ENCODE peak calls at places on chromosomes 3 and 15, in nine cellular contexts. One of them, this sample, is unnamed.

GRCh38 chr15:68404056-68404798 is 27.7 kb downstream of the ITGA11 start:
- DNase-seq in NT2/D1: no peak
- DNase-seq in epithelial cell of esophagus: no peak
- DNase-seq in dorsolateral prefrontal cortex: peak
- DNase-seq in psoas muscle: no peak
- DNase-seq in GM12864: no peak
- DNase-seq in colonic mucosa: no peak
- DNase-seq in choroid plexus epithelial cell: no peak
- DNase-seq in Jurkat, Clone E6-1: no peak
- DNase-seq in this sample: no peak

GRCh38 chr15:64507293-64507802 is 47.0 kb downstream of the ZNF609 start:
- DNase-seq in colonic mucosa: peak
- DNase-seq in choroid plexus epithelial cell: peak
- DNase-seq in epithelial cell of esophagus: peak
- DNase-seq in dorsolateral prefrontal cortex: peak
- DNase-seq in NT2/D1: no peak
- DNase-seq in GM12864: peak
- DNase-seq in Jurkat, Clone E6-1: peak
- DNase-seq in psoas muscle: peak
- DNase-seq in this sample: peak

GRCh38 chr3:198028718-198029117 is 68.7 kb downstream of the LMLN start:
- DNase-seq in colonic mucosa: no peak
- DNase-seq in NT2/D1: no peak
- DNase-seq in epithelial cell of esophagus: peak
- DNase-seq in dorsolateral prefrontal cortex: no peak
- DNase-seq in choroid plexus epithelial cell: peak
- DNase-seq in psoas muscle: no peak
- DNase-seq in GM12864: no peak
- DNase-seq in Jurkat, Clone E6-1: no peak
- DNase-seq in this sample: no peak

GRCh38 chr15:95826831-95827230 is 503.7 kb upstream of the NR2F2 start:
- DNase-seq in GM12864: no peak
- DNase-seq in colonic mucosa: no peak
- DNase-seq in NT2/D1: peak
- DNase-seq in Jurkat, Clone E6-1: no peak
- DNase-seq in psoas muscle: no peak
- DNase-seq in epithelial cell of esophagus: peak
- DNase-seq in choroid plexus epithelial cell: peak
- DNase-seq in dorsolateral prefrontal cortex: no peak
- DNase-seq in this sample: no peak

GRCh38 chr3:160180581-160181216 is 44.5 kb upstream of the C3orf80 start:
- DNase-seq in Jurkat, Clone E6-1: no peak
- DNase-seq in dorsolateral prefrontal cortex: no peak
- DNase-seq in choroid plexus epithelial cell: peak
- DNase-seq in NT2/D1: no peak
- DNase-seq in colonic mucosa: no peak
- DNase-seq in GM12864: no peak
- DNase-seq in epithelial cell of esophagus: no peak
- DNase-seq in psoas muscle: no peak
- DNase-seq in this sample: no peak

GRCh38 chr3:196994056-196994455 is 25.4 kb upstream of the PIGZ start:
- DNase-seq in GM12864: no peak
- DNase-seq in Jurkat, Clone E6-1: no peak
- DNase-seq in colonic mucosa: no peak
- DNase-seq in NT2/D1: no peak
- DNase-seq in psoas muscle: no peak
- DNase-seq in epithelial cell of esophagus: no peak
- DNase-seq in dorsolateral prefrontal cortex: no peak
- DNase-seq in choroid plexus epithelial cell: no peak
- DNase-seq in this sample: no peak

GRCh38 chr3:180563411-180563810 is 38.6 kb upstream of the TTC14 start:
- DNase-seq in psoas muscle: no peak
- DNase-seq in epithelial cell of esophagus: no peak
- DNase-seq in choroid plexus epithelial cell: no peak
- DNase-seq in Jurkat, Clone E6-1: no peak
- DNase-seq in NT2/D1: no peak
- DNase-seq in dorsolateral prefrontal cortex: no peak
- DNase-seq in GM12864: no peak
- DNase-seq in colonic mucosa: no peak
- DNase-seq in this sample: no peak

GRCh38 chr15:27564656-27565055 is 534.5 kb downstream of the OCA2 start:
- DNase-seq in psoas muscle: no peak
- DNase-seq in colonic mucosa: no peak
- DNase-seq in epithelial cell of esophagus: no peak
- DNase-seq in GM12864: no peak
- DNase-seq in Jurkat, Clone E6-1: no peak
- DNase-seq in dorsolateral prefrontal cortex: no peak
- DNase-seq in NT2/D1: no peak
- DNase-seq in choroid plexus epithelial cell: no peak
- DNase-seq in this sample: no peak

GRCh38 chr15:100769043-100769974 is 110.3 kb upstream of the ALDH1A3 start:
- DNase-seq in dorsolateral prefrontal cortex: peak
- DNase-seq in colonic mucosa: no peak
- DNase-seq in NT2/D1: no peak
- DNase-seq in GM12864: no peak
- DNase-seq in epithelial cell of esophagus: no peak
- DNase-seq in choroid plexus epithelial cell: no peak
- DNase-seq in Jurkat, Clone E6-1: no peak
- DNase-seq in psoas muscle: peak
- DNase-seq in this sample: no peak

GRCh38 chr3:13748500-13748899 is 131.4 kb downstream of the WNT7A start:
- DNase-seq in NT2/D1: no peak
- DNase-seq in colonic mucosa: no peak
- DNase-seq in choroid plexus epithelial cell: no peak
- DNase-seq in dorsolateral prefrontal cortex: no peak
- DNase-seq in epithelial cell of esophagus: no peak
- DNase-seq in Jurkat, Clone E6-1: no peak
- DNase-seq in psoas muscle: no peak
- DNase-seq in GM12864: no peak
- DNase-seq in this sample: no peak

GRCh38 chr15:89828324-89829145 is 13.9 kb upstream of the ANPEP start:
- DNase-seq in NT2/D1: no peak
- DNase-seq in dorsolateral prefrontal cortex: no peak
- DNase-seq in epithelial cell of esophagus: no peak
- DNase-seq in choroid plexus epithelial cell: peak
- DNase-seq in Jurkat, Clone E6-1: no peak
- DNase-seq in psoas muscle: peak
- DNase-seq in colonic mucosa: peak
- DNase-seq in GM12864: no peak
- DNase-seq in this sample: peak

GRCh38 chr3:111151438-111151837 is 79.8 kb downstream of the NECTIN3 start:
- DNase-seq in epithelial cell of esophagus: peak
- DNase-seq in GM12864: no peak
- DNase-seq in NT2/D1: peak
- DNase-seq in Jurkat, Clone E6-1: no peak
- DNase-seq in choroid plexus epithelial cell: peak
- DNase-seq in psoas muscle: no peak
- DNase-seq in dorsolateral prefrontal cortex: no peak
- DNase-seq in colonic mucosa: no peak
- DNase-seq in this sample: no peak

GRCh38 chr3:42804831-42805821 is 836 bp upstream of the HIGD1A start:
- DNase-seq in Jurkat, Clone E6-1: no peak
- DNase-seq in psoas muscle: peak
- DNase-seq in choroid plexus epithelial cell: peak
- DNase-seq in colonic mucosa: no peak
- DNase-seq in epithelial cell of esophagus: peak
- DNase-seq in GM12864: no peak
- DNase-seq in dorsolateral prefrontal cortex: peak
- DNase-seq in NT2/D1: no peak
- DNase-seq in this sample: peak

GRCh38 chr3:10187295-10187876 is 22.7 kb downstream of the IRAK2 start:
- DNase-seq in dorsolateral prefrontal cortex: no peak
- DNase-seq in Jurkat, Clone E6-1: no peak
- DNase-seq in GM12864: no peak
- DNase-seq in NT2/D1: no peak
- DNase-seq in colonic mucosa: no peak
- DNase-seq in epithelial cell of esophagus: peak
- DNase-seq in choroid plexus epithelial cell: no peak
- DNase-seq in psoas muscle: no peak
- DNase-seq in this sample: no peak

GRCh38 chr3:10185804-10186762 is 21.4 kb downstream of the IRAK2 start:
- DNase-seq in Jurkat, Clone E6-1: peak
- DNase-seq in psoas muscle: no peak
- DNase-seq in GM12864: no peak
- DNase-seq in epithelial cell of esophagus: no peak
- DNase-seq in colonic mucosa: no peak
- DNase-seq in dorsolateral prefrontal cortex: no peak
- DNase-seq in choroid plexus epithelial cell: peak
- DNase-seq in NT2/D1: no peak
- DNase-seq in this sample: no peak

GRCh38 chr3:10187944-10188343 is 23.2 kb downstream of the IRAK2 start:
- DNase-seq in GM12864: no peak
- DNase-seq in choroid plexus epithelial cell: no peak
- DNase-seq in colonic mucosa: no peak
- DNase-seq in epithelial cell of esophagus: no peak
- DNase-seq in psoas muscle: no peak
- DNase-seq in dorsolateral prefrontal cortex: no peak
- DNase-seq in NT2/D1: no peak
- DNase-seq in Jurkat, Clone E6-1: no peak
- DNase-seq in this sample: no peak

GRCh38 chr3:10189557-10190374 is 25.0 kb downstream of the IRAK2 start:
- DNase-seq in choroid plexus epithelial cell: peak
- DNase-seq in Jurkat, Clone E6-1: no peak
- DNase-seq in NT2/D1: no peak
- DNase-seq in colonic mucosa: peak
- DNase-seq in psoas muscle: peak
- DNase-seq in GM12864: no peak
- DNase-seq in dorsolateral prefrontal cortex: peak
- DNase-seq in epithelial cell of esophagus: peak
- DNase-seq in this sample: peak

DNA sequence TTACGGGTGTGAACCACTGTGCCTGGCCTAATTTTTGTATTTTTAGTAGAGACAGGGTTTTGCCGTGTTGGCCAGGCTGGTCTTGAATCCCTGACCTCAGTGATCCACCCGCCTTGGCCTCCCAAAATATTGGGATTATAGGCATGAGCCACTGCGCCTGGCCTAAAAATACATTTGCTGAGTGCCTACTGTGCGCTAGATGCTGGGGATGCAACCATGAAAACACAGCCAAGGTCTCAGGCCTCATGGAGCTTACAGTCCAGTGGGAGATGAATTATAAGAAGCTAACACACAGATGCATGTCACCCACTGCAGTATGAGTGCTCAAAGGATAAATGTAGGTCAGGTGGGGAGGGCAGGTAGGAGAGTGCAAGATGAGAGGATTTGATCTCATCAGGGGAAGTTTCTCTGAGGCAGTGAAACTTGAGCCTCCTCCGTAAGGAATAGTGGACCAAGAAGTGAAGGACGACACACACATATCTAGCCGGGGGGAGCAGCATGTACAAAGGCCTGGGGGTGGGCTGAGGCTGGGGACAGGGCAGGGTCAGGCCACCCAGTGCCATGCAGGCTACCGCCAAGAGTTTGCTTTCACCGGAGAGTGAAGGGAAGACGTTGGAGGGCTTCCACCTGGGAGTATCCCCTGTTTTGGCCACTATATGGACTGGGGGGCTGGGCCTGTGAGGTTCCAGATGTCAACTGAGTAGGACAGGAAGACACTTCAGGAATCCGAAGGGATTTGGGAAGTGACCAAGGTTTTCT is 24.3 kb downstream of the IRAK2 start:
- DNase-seq in epithelial cell of esophagus: no peak
- DNase-seq in psoas muscle: peak
- DNase-seq in NT2/D1: no peak
- DNase-seq in Jurkat, Clone E6-1: no peak
- DNase-seq in dorsolateral prefrontal cortex: no peak
- DNase-seq in colonic mucosa: no peak
- DNase-seq in choroid plexus epithelial cell: no peak
- DNase-seq in GM12864: no peak
- DNase-seq in this sample: no peak
- H3K4me3 ChIP-seq in epithelial cell of esophagus: no peak
- H3K4me3 ChIP-seq in psoas muscle: peak
- H3K4me3 ChIP-seq in NT2/D1: no peak
- H3K4me3 ChIP-seq in Jurkat, Clone E6-1: no peak
- H3K4me3 ChIP-seq in dorsolateral prefrontal cortex: no peak
- H3K4me3 ChIP-seq in colonic mucosa: no peak
- H3K4me3 ChIP-seq in choroid plexus epithelial cell: no peak
- H3K4me3 ChIP-seq in GM12864: no peak
- H3K4me3 ChIP-seq in this sample: no peak

DNA sequence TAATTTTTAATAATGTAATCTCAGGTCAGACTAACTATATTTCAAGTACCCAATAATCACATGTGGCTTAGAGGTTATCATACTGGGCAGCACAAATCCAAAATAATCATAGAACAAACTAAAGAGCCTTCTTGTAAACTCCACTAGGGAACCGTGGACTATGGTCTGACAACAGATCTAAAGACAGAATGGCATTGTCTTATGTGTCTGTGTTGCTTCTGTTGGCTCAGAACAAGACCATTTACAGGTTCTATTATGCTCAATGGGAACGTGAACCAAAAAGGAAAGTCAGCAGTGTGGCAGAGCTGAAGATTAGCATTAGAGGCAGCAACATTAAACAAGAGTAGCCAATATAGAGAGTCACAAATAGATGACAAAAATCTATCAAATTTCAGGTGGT is 74.9 kb downstream of the ETFA start:
- DNase-seq in psoas muscle: no peak
- DNase-seq in epithelial cell of esophagus: no peak
- DNase-seq in Jurkat, Clone E6-1: no peak
- DNase-seq in colonic mucosa: no peak
- DNase-seq in choroid plexus epithelial cell: no peak
- DNase-seq in NT2/D1: no peak
- DNase-seq in dorsolateral prefrontal cortex: no peak
- DNase-seq in GM12864: no peak
- DNase-seq in this sample: no peak
- H3K4me3 ChIP-seq in psoas muscle: no peak
- H3K4me3 ChIP-seq in epithelial cell of esophagus: no peak
- H3K4me3 ChIP-seq in Jurkat, Clone E6-1: no peak
- H3K4me3 ChIP-seq in colonic mucosa: no peak
- H3K4me3 ChIP-seq in choroid plexus epithelial cell: no peak
- H3K4me3 ChIP-seq in NT2/D1: no peak
- H3K4me3 ChIP-seq in dorsolateral prefrontal cortex: no peak
- H3K4me3 ChIP-seq in GM12864: no peak
- H3K4me3 ChIP-seq in this sample: no peak

GRCh38 chr3:128432898-128433629 is 33.6 kb downstream of the DNAJB8 start:
- DNase-seq in Jurkat, Clone E6-1: no peak
- DNase-seq in epithelial cell of esophagus: no peak
- DNase-seq in colonic mucosa: no peak
- DNase-seq in psoas muscle: peak
- DNase-seq in NT2/D1: no peak
- DNase-seq in dorsolateral prefrontal cortex: no peak
- DNase-seq in choroid plexus epithelial cell: no peak
- DNase-seq in GM12864: no peak
- DNase-seq in this sample: no peak
- H3K4me3 ChIP-seq in Jurkat, Clone E6-1: no peak
- H3K4me3 ChIP-seq in epithelial cell of esophagus: no peak
- H3K4me3 ChIP-seq in colonic mucosa: peak
- H3K4me3 ChIP-seq in psoas muscle: peak
- H3K4me3 ChIP-seq in NT2/D1: peak
- H3K4me3 ChIP-seq in dorsolateral prefrontal cortex: peak
- H3K4me3 ChIP-seq in choroid plexus epithelial cell: no peak
- H3K4me3 ChIP-seq in GM12864: no peak
- H3K4me3 ChIP-seq in this sample: peak

DNA sequence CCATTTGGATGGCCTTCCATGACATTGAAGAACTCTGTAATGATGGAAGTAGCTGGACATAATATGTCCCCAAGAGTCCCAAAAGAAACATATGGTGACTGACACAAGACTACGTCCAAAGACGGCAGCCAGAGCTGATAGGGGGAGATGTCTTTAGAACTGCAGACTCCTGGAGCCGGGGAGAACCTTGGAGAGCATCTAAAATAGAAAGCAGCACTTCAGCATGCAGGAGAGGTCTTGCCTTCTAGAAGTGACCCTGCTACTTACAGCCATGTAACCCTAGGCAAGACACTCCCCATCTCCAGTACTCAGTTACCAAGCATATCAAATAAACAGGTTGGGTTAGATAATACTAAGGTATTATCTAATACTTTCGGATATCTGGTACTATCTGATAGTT is 143.8 kb upstream of the BCL6 start:
- DNase-seq in dorsolateral prefrontal cortex: no peak
- DNase-seq in choroid plexus epithelial cell: no peak
- DNase-seq in psoas muscle: no peak
- DNase-seq in Jurkat, Clone E6-1: no peak
- DNase-seq in NT2/D1: no peak
- DNase-seq in colonic mucosa: no peak
- DNase-seq in GM12864: no peak
- DNase-seq in epithelial cell of esophagus: no peak
- DNase-seq in this sample: no peak
- H3K4me3 ChIP-seq in dorsolateral prefrontal cortex: no peak
- H3K4me3 ChIP-seq in choroid plexus epithelial cell: no peak
- H3K4me3 ChIP-seq in psoas muscle: no peak
- H3K4me3 ChIP-seq in Jurkat, Clone E6-1: no peak
- H3K4me3 ChIP-seq in NT2/D1: no peak
- H3K4me3 ChIP-seq in colonic mucosa: no peak
- H3K4me3 ChIP-seq in GM12864: no peak
- H3K4me3 ChIP-seq in epithelial cell of esophagus: no peak
- H3K4me3 ChIP-seq in this sample: no peak